ENCODE peak calls at places on chromosomes 11 and 22, in seven cellular contexts. K, N, O, L, Y, F and E are unnamed samples.

GRCh38 chr11:120182790-120183491 is 27.9 kb upstream of the OAF start:
- DNase-seq in K (no peak), N (no peak), O (peak; percentile 40), L (peak; percentile 22), Y (no peak), F (no peak), E (no peak)

GRCh38 chr11:10899542-10899830 is 41.6 kb upstream of the ZBED5 start:
- DNase-seq in K (peak; percentile 80), N (peak; percentile 29), O (no peak), L (no peak), Y (no peak), F (no peak), E (no peak)

GRCh38 chr11:78802058-78802633 is 227.5 kb upstream of the NARS2 start:
- DNase-seq in K (peak; percentile 11), N (no peak), O (no peak), L (no peak), Y (no peak), F (no peak), E (no peak)

GRCh38 chr22:36419177-36419911 is 31.6 kb upstream of the MYH9 start:
- DNase-seq in K (no peak), N (no peak), O (no peak), L (no peak), Y (no peak), F (no peak), E (no peak)

GRCh38 chr22:19218541-19219233 is 40.2 kb upstream of the SLC25A1 start:
- DNase-seq in K (no peak), N (no peak), O (no peak), L (no peak), Y (no peak), F (no peak), E (no peak)

GRCh38 chr11:14300661-14301304 is 58.2 kb downstream of the RRAS2 start:
- DNase-seq in K (no peak), N (peak; percentile 37), O (peak; percentile 6), L (no peak), Y (peak; percentile 57), F (peak; percentile 12), E (peak; percentile 51)

GRCh38 chr22:47367107-47367690 is 604.7 kb downstream of the TBC1D22A start:
- DNase-seq in K (no peak), N (no peak), O (no peak), L (no peak), Y (no peak), F (no peak), E (no peak)

GRCh38 chr11:30314625-30315024 is 8.3 kb upstream of the ARL14EP start:
- DNase-seq in K (no peak), N (no peak), O (no peak), L (no peak), Y (no peak), F (no peak), E (no peak)

GRCh38 chr11:120108154-120108784 is 29.6 kb downstream of the TRIM29 start:
- DNase-seq in K (peak; percentile 82), N (peak; percentile 63), O (peak; percentile 51), L (peak; percentile 65), Y (peak; percentile 75), F (peak; percentile 29), E (no peak)

GRCh38 chr11:2342557-2342956 is 34.6 kb upstream of the CD81 start:
- DNase-seq in K (no peak), N (no peak), O (no peak), L (no peak), Y (no peak), F (no peak), E (no peak)

GRCh38 chr11:109998921-109999320 is 94.3 kb upstream of the ZC3H12C start:
- DNase-seq in K (no peak), N (no peak), O (no peak), L (no peak), Y (no peak), F (no peak), E (no peak)

GRCh38 chr11:211741-212140 is 4.2 kb downstream of the RIC8A start:
- DNase-seq in K (no peak), N (no peak), O (no peak), L (no peak), Y (no peak), F (no peak), E (no peak)

GRCh38 chr11:74860743-74861142 is 88.1 kb downstream of the XRRA1 start:
- DNase-seq in K (no peak), N (no peak), O (no peak), L (no peak), Y (no peak), F (no peak), E (no peak)

GRCh38 chr11:29019960-29020683 is 911.9 kb downstream of the METTL15 start:
- DNase-seq in K (no peak), N (no peak), O (no peak), L (no peak), Y (peak; percentile 38), F (no peak), E (no peak)

GRCh38 chr11:95668113-95668512 is 121.5 kb downstream of the FAM76B start:
- DNase-seq in K (no peak), N (no peak), O (no peak), L (no peak), Y (no peak), F (no peak), E (no peak)

GRCh38 chr11:72676874-72677341 is 2.7 kb upstream of the PDE2A start:
- DNase-seq in K (peak; percentile 94), N (peak; percentile 75), O (no peak), L (no peak), Y (peak; percentile 75), F (peak; percentile 21), E (no peak)